ENCODE peak calls at places on chromosome 15, in nine cellular contexts. One of them, this sample, is unnamed.

GRCh38 chr15:78570710-78571109 is 5.4 kb downstream of the CHRNA5 start:
- DNase-seq in IMR-90: no peak
- DNase-seq in activated B cell treated with CpG ODN at 0.5 μM for 24 hours: no peak
- DNase-seq in psoas muscle: no peak
- DNase-seq in gastrocnemius medialis: no peak
- DNase-seq in lung: no peak
- DNase-seq in HFFc6: no peak
- DNase-seq in omental fat pad: no peak
- DNase-seq in GM10248: no peak
- DNase-seq in this sample: no peak

GRCh38 chr15:40108061-40108854 is 421 bp downstream of the BMF start:
- DNase-seq in IMR-90: peak; percentile 55
- DNase-seq in activated B cell treated with CpG ODN at 0.5 μM for 24 hours: no peak
- DNase-seq in psoas muscle: peak; percentile 78
- DNase-seq in gastrocnemius medialis: peak; percentile 87
- DNase-seq in lung: no peak
- DNase-seq in HFFc6: peak; percentile 59
- DNase-seq in omental fat pad: peak; percentile 69
- DNase-seq in GM10248: peak; percentile 28
- DNase-seq in this sample: no peak

GRCh38 chr15:35738370-35738769 is 192.4 kb upstream of the DPH6 start:
- DNase-seq in IMR-90: peak; percentile 20
- DNase-seq in activated B cell treated with CpG ODN at 0.5 μM for 24 hours: no peak
- DNase-seq in psoas muscle: no peak
- DNase-seq in gastrocnemius medialis: no peak
- DNase-seq in lung: no peak
- DNase-seq in HFFc6: peak; percentile 44
- DNase-seq in omental fat pad: no peak
- DNase-seq in GM10248: no peak
- DNase-seq in this sample: no peak

GRCh38 chr15:70561885-70562284 is 201.5 kb downstream of the UACA start:
- DNase-seq in IMR-90: no peak
- DNase-seq in activated B cell treated with CpG ODN at 0.5 μM for 24 hours: no peak
- DNase-seq in psoas muscle: no peak
- DNase-seq in gastrocnemius medialis: no peak
- DNase-seq in lung: no peak
- DNase-seq in HFFc6: no peak
- DNase-seq in omental fat pad: no peak
- DNase-seq in GM10248: no peak
- DNase-seq in this sample: no peak

GRCh38 chr15:49877871-49878511 is 241.0 kb downstream of the ATP8B4 start:
- DNase-seq in IMR-90: peak; percentile 69
- DNase-seq in activated B cell treated with CpG ODN at 0.5 μM for 24 hours: no peak
- DNase-seq in psoas muscle: no peak
- DNase-seq in gastrocnemius medialis: peak; percentile 48
- DNase-seq in lung: no peak
- DNase-seq in HFFc6: no peak
- DNase-seq in omental fat pad: no peak
- DNase-seq in GM10248: no peak
- DNase-seq in this sample: no peak

GRCh38 chr15:39321977-39322376 is 258.9 kb upstream of the THBS1 start:
- DNase-seq in IMR-90: peak; percentile 24
- DNase-seq in activated B cell treated with CpG ODN at 0.5 μM for 24 hours: no peak
- DNase-seq in psoas muscle: no peak
- DNase-seq in gastrocnemius medialis: no peak
- DNase-seq in lung: no peak
- DNase-seq in HFFc6: peak; percentile 57
- DNase-seq in omental fat pad: no peak
- DNase-seq in GM10248: no peak
- DNase-seq in this sample: no peak

GRCh38 chr15:66630801-66631351 is 65.1 kb upstream of the LCTL start:
- DNase-seq in IMR-90: no peak
- DNase-seq in activated B cell treated with CpG ODN at 0.5 μM for 24 hours: no peak
- DNase-seq in psoas muscle: no peak
- DNase-seq in gastrocnemius medialis: no peak
- DNase-seq in lung: no peak
- DNase-seq in HFFc6: no peak
- DNase-seq in omental fat pad: no peak
- DNase-seq in GM10248: no peak
- DNase-seq in this sample: no peak

GRCh38 chr15:74127954-74128784 is 2.2 kb upstream of the ISLR2 start:
- DNase-seq in IMR-90: no peak
- DNase-seq in activated B cell treated with CpG ODN at 0.5 μM for 24 hours: no peak
- DNase-seq in psoas muscle: peak; percentile 26
- DNase-seq in gastrocnemius medialis: no peak
- DNase-seq in lung: no peak
- DNase-seq in HFFc6: no peak
- DNase-seq in omental fat pad: no peak
- DNase-seq in GM10248: no peak
- DNase-seq in this sample: no peak

GRCh38 chr15:60760646-60761504 is 281.9 kb upstream of the ICE2 start:
- DNase-seq in IMR-90: peak; percentile 65
- DNase-seq in activated B cell treated with CpG ODN at 0.5 μM for 24 hours: no peak
- DNase-seq in psoas muscle: no peak
- DNase-seq in gastrocnemius medialis: no peak
- DNase-seq in lung: no peak
- DNase-seq in HFFc6: peak; percentile 58
- DNase-seq in omental fat pad: no peak
- DNase-seq in GM10248: no peak
- DNase-seq in this sample: no peak

GRCh38 chr15:58951388-58952060 is 18.0 kb upstream of the SLTM start:
- DNase-seq in IMR-90: peak; percentile 84
- DNase-seq in activated B cell treated with CpG ODN at 0.5 μM for 24 hours: no peak
- DNase-seq in psoas muscle: no peak
- DNase-seq in gastrocnemius medialis: no peak
- DNase-seq in lung: no peak
- DNase-seq in HFFc6: peak; percentile 62
- DNase-seq in omental fat pad: no peak
- DNase-seq in GM10248: no peak
- DNase-seq in this sample: no peak

GRCh38 chr15:90932660-90932991 is 277 bp upstream of the HDDC3 start:
- DNase-seq in IMR-90: no peak
- DNase-seq in activated B cell treated with CpG ODN at 0.5 μM for 24 hours: no peak
- DNase-seq in psoas muscle: no peak
- DNase-seq in gastrocnemius medialis: no peak
- DNase-seq in lung: no peak
- DNase-seq in HFFc6: no peak
- DNase-seq in omental fat pad: no peak
- DNase-seq in GM10248: no peak
- DNase-seq in this sample: no peak
- TF ChIP-seq CTCF in IMR-90: no peak
- TF ChIP-seq CTCF in activated B cell treated with CpG ODN at 0.5 μM for 24 hours: peak; percentile 9
- TF ChIP-seq CTCF in psoas muscle: no peak
- TF ChIP-seq CTCF in gastrocnemius medialis: no peak
- TF ChIP-seq CTCF in lung: no peak
- TF ChIP-seq CTCF in HFFc6: peak; percentile 51
- TF ChIP-seq CTCF in omental fat pad: no peak
- TF ChIP-seq CTCF in GM10248: no peak
- TF ChIP-seq CTCF in this sample: no peak

GRCh38 chr15:93019971-93020370 is 69.0 kb downstream of the RGMA start:
- DNase-seq in IMR-90: no peak
- DNase-seq in activated B cell treated with CpG ODN at 0.5 μM for 24 hours: no peak
- DNase-seq in psoas muscle: no peak
- DNase-seq in gastrocnemius medialis: no peak
- DNase-seq in lung: no peak
- DNase-seq in HFFc6: no peak
- DNase-seq in omental fat pad: no peak
- DNase-seq in GM10248: no peak
- DNase-seq in this sample: no peak

GRCh38 chr15:93017521-93017920 is 71.5 kb downstream of the RGMA start:
- DNase-seq in IMR-90: no peak
- DNase-seq in activated B cell treated with CpG ODN at 0.5 μM for 24 hours: no peak
- DNase-seq in psoas muscle: no peak
- DNase-seq in gastrocnemius medialis: no peak
- DNase-seq in lung: no peak
- DNase-seq in HFFc6: no peak
- DNase-seq in omental fat pad: no peak
- DNase-seq in GM10248: no peak
- DNase-seq in this sample: no peak

GRCh38 chr15:93020976-93021772 is 67.8 kb downstream of the RGMA start:
- DNase-seq in IMR-90: no peak
- DNase-seq in activated B cell treated with CpG ODN at 0.5 μM for 24 hours: no peak
- DNase-seq in psoas muscle: no peak
- DNase-seq in gastrocnemius medialis: no peak
- DNase-seq in lung: no peak
- DNase-seq in HFFc6: no peak
- DNase-seq in omental fat pad: no peak
- DNase-seq in GM10248: no peak
- DNase-seq in this sample: no peak

GRCh38 chr15:93019091-93019490 is 69.9 kb downstream of the RGMA start:
- DNase-seq in IMR-90: no peak
- DNase-seq in activated B cell treated with CpG ODN at 0.5 μM for 24 hours: no peak
- DNase-seq in psoas muscle: no peak
- DNase-seq in gastrocnemius medialis: no peak
- DNase-seq in lung: no peak
- DNase-seq in HFFc6: no peak
- DNase-seq in omental fat pad: no peak
- DNase-seq in GM10248: no peak
- DNase-seq in this sample: no peak

DNA sequence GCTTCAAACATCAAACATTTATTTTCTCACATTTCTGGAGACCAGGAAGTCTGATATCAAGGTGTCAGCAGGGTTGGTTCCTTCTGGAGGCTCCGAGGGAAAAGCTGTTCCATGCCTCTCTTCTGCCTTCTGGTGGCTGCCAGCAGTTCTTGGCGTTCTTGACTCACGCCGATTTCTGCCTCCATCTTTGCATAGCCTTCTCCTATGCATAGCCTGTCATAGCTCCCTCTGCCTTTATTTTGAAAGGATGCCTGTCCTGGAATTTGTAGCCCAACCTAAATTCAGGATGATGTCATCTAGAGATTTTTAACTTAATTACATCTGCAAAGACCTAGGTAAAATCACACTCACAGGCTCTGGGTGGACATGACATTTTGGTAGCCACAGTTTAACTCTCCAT is 70.4 kb downstream of the RGMA start:
- DNase-seq in IMR-90: no peak
- DNase-seq in activated B cell treated with CpG ODN at 0.5 μM for 24 hours: no peak
- DNase-seq in psoas muscle: no peak
- DNase-seq in gastrocnemius medialis: no peak
- DNase-seq in lung: no peak
- DNase-seq in HFFc6: no peak
- DNase-seq in omental fat pad: no peak
- DNase-seq in GM10248: no peak
- DNase-seq in this sample: no peak
- TF ChIP-seq CTCF in IMR-90: peak; percentile 18
- TF ChIP-seq CTCF in activated B cell treated with CpG ODN at 0.5 μM for 24 hours: no peak
- TF ChIP-seq CTCF in psoas muscle: peak; percentile 39
- TF ChIP-seq CTCF in gastrocnemius medialis: peak; percentile 33
- TF ChIP-seq CTCF in lung: no peak
- TF ChIP-seq CTCF in HFFc6: peak; percentile 31
- TF ChIP-seq CTCF in omental fat pad: no peak
- TF ChIP-seq CTCF in GM10248: no peak
- TF ChIP-seq CTCF in this sample: no peak

DNA sequence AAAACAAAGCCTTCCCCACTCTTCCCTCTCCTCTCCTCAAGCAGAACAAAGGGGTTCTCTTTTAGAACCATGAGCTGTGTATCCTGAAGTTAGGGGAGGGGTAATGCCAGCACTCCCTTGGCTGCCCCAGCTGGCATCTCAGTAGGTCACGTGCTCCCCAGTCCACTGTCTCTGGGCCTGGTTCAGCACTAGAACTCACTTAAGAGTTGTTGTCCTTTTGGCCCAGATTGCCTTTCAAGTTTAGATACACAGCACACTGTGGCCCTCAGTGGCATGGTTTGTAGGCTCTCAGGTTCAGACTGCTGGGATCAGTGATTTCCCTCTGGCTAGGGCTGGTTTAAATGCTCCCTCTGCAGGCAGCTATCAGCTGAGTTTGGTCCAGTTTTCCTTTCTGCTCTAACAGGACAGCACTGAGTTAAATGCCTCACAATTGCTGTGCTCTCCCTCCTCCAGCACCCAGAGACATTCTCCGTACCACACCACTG is 188.4 kb upstream of the ST8SIA2 start:
- DNase-seq in IMR-90: no peak
- DNase-seq in activated B cell treated with CpG ODN at 0.5 μM for 24 hours: no peak
- DNase-seq in psoas muscle: no peak
- DNase-seq in gastrocnemius medialis: no peak
- DNase-seq in lung: peak; percentile 2
- DNase-seq in HFFc6: no peak
- DNase-seq in omental fat pad: no peak
- DNase-seq in GM10248: no peak
- DNase-seq in this sample: no peak
- TF ChIP-seq CTCF in IMR-90: no peak
- TF ChIP-seq CTCF in activated B cell treated with CpG ODN at 0.5 μM for 24 hours: no peak
- TF ChIP-seq CTCF in psoas muscle: no peak
- TF ChIP-seq CTCF in gastrocnemius medialis: no peak
- TF ChIP-seq CTCF in lung: no peak
- TF ChIP-seq CTCF in HFFc6: no peak
- TF ChIP-seq CTCF in omental fat pad: no peak
- TF ChIP-seq CTCF in GM10248: no peak
- TF ChIP-seq CTCF in this sample: no peak

GRCh38 chr15:84789762-84790161 is 27.4 kb upstream of the ALPK3 start:
- DNase-seq in IMR-90: no peak
- DNase-seq in activated B cell treated with CpG ODN at 0.5 μM for 24 hours: no peak
- DNase-seq in psoas muscle: no peak
- DNase-seq in gastrocnemius medialis: no peak
- DNase-seq in lung: no peak
- DNase-seq in HFFc6: no peak
- DNase-seq in omental fat pad: no peak
- DNase-seq in GM10248: no peak
- DNase-seq in this sample: no peak

GRCh38 chr15:84791763-84792162 is 25.4 kb upstream of the ALPK3 start:
- DNase-seq in IMR-90: peak; percentile 15
- DNase-seq in activated B cell treated with CpG ODN at 0.5 μM for 24 hours: no peak
- DNase-seq in psoas muscle: no peak
- DNase-seq in gastrocnemius medialis: no peak
- DNase-seq in lung: no peak
- DNase-seq in HFFc6: no peak
- DNase-seq in omental fat pad: no peak
- DNase-seq in GM10248: no peak
- DNase-seq in this sample: no peak

GRCh38 chr15:84785053-84785452 is 32.1 kb upstream of the ALPK3 start:
- DNase-seq in IMR-90: no peak
- DNase-seq in activated B cell treated with CpG ODN at 0.5 μM for 24 hours: no peak
- DNase-seq in psoas muscle: no peak
- DNase-seq in gastrocnemius medialis: peak; percentile 60
- DNase-seq in lung: no peak
- DNase-seq in HFFc6: no peak
- DNase-seq in omental fat pad: no peak
- DNase-seq in GM10248: no peak
- DNase-seq in this sample: no peak

GRCh38 chr15:84790676-84791075 is 26.5 kb upstream of the ALPK3 start:
- DNase-seq in IMR-90: no peak
- DNase-seq in activated B cell treated with CpG ODN at 0.5 μM for 24 hours: no peak
- DNase-seq in psoas muscle: no peak
- DNase-seq in gastrocnemius medialis: no peak
- DNase-seq in lung: no peak
- DNase-seq in HFFc6: no peak
- DNase-seq in omental fat pad: no peak
- DNase-seq in GM10248: no peak
- DNase-seq in this sample: no peak

DNA sequence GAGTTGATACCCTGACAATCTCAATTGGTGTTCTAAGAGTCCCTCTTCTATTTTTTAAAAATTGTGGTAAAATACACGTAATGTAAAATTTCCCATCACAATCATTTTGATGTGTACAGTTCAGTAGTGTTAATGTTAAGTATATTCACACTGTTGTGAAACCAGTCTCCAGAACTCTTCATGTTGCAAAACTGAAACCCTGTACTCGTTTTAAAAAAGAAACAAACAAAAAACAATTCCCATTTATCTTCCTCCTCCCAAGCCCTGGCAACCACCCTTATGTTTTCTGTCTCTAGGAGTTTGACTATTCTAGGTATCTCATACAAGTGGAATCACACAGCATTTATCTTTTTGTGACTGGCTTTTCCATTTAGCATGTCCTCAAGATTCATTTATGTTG is 28.7 kb upstream of the ALPK3 start:
- DNase-seq in IMR-90: no peak
- DNase-seq in activated B cell treated with CpG ODN at 0.5 μM for 24 hours: no peak
- DNase-seq in psoas muscle: no peak
- DNase-seq in gastrocnemius medialis: no peak
- DNase-seq in lung: no peak
- DNase-seq in HFFc6: no peak
- DNase-seq in omental fat pad: no peak
- DNase-seq in GM10248: no peak
- DNase-seq in this sample: no peak
- TF ChIP-seq CTCF in IMR-90: no peak
- TF ChIP-seq CTCF in activated B cell treated with CpG ODN at 0.5 μM for 24 hours: no peak
- TF ChIP-seq CTCF in psoas muscle: no peak
- TF ChIP-seq CTCF in gastrocnemius medialis: no peak
- TF ChIP-seq CTCF in lung: no peak
- TF ChIP-seq CTCF in HFFc6: no peak
- TF ChIP-seq CTCF in omental fat pad: no peak
- TF ChIP-seq CTCF in GM10248: no peak
- TF ChIP-seq CTCF in this sample: no peak